ENCODE peak calls at places on chromosomes 11 and 22, in seven cellular contexts. N is CD8-positive, alpha-beta T cell; T is heart left ventricle; H is coronary artery; P is HCT116; A is Peyer's patch; W is epithelial cell of esophagus. Z is an unnamed sample.

GRCh38 chr22:46956498-46957215 is 194.2 kb downstream of the TBC1D22A start:
- DNase-seq in T (no peak), N (no peak), W (no peak), P (no peak), A (no peak), H (no peak), Z (no peak)

GRCh38 chr22:48143856-48144255 is 1381.4 kb downstream of the TBC1D22A start:
- DNase-seq in H (no peak), N (no peak), P (no peak), A (no peak), T (no peak), W (no peak), Z (no peak)

GRCh38 chr11:64330888-64331287 is 9.1 kb upstream of the CCDC88B start:
- DNase-seq in W (no peak), P (no peak), A (peak), H (no peak), N (no peak), T (no peak), Z (no peak)

GRCh38 chr11:1160231-1161101 is 2.7 kb downstream of the MUC5AC start:
- DNase-seq in W (no peak), H (peak), T (no peak), P (no peak), N (no peak), A (peak), Z (no peak)

GRCh38 chr11:107102692-107103463 is 84.6 kb upstream of the GUCY1A2 start:
- DNase-seq in P (no peak), W (no peak), N (no peak), A (no peak), T (no peak), H (no peak), Z (no peak)

GRCh38 chr11:113114452-113115027 is 153.3 kb downstream of the NCAM1 start:
- DNase-seq in N (no peak), T (peak), H (no peak), A (no peak), W (peak), P (no peak), Z (no peak)

GRCh38 chr11:122804161-122804560 is 34.1 kb upstream of the CRTAM start:
- DNase-seq in A (no peak), W (peak), H (no peak), N (no peak), T (no peak), P (no peak), Z (no peak)

GRCh38 chr11:134069426-134069921 is 602 bp downstream of the JAM3 start:
- DNase-seq in N (no peak), P (no peak), W (no peak), A (no peak), T (no peak), H (no peak), Z (no peak)

GRCh38 chr11:65169164-65169641 is 830 bp upstream of the SPDYC start:
- DNase-seq in P (no peak), H (no peak), A (no peak), N (no peak), T (no peak), W (no peak), Z (no peak)

GRCh38 chr11:121140369-121140768 is 39.3 kb downstream of the TECTA start:
- DNase-seq in H (no peak), A (no peak), W (no peak), N (no peak), P (no peak), T (no peak), Z (no peak)

GRCh38 chr11:33633251-33634003 is 67.2 kb downstream of the C11orf91 start:
- DNase-seq in T (no peak), H (no peak), A (no peak), N (no peak), P (peak), W (peak), Z (no peak)

GRCh38 chr22:49452362-49452946 is 375.2 kb downstream of the BRD1 start:
- DNase-seq in A (no peak), W (no peak), T (no peak), P (no peak), H (no peak), N (no peak), Z (no peak)

GRCh38 chr11:32602657-32603410 is 19.2 kb downstream of the EIF3M start:
- DNase-seq in H (no peak), T (no peak), W (no peak), P (no peak), A (no peak), N (no peak), Z (no peak)

GRCh38 chr11:67389477-67389876 is 2.3 kb upstream of the RAD9A start:
- DNase-seq in H (no peak), W (peak), N (no peak), A (peak), T (no peak), P (no peak), Z (no peak)

GRCh38 chr22:49307870-49308269 is 519.8 kb downstream of the BRD1 start:
- DNase-seq in W (no peak), P (no peak), H (peak), N (no peak), A (peak), T (no peak), Z (peak)

GRCh38 chr11:82406611-82407010 is 327.1 kb downstream of the FAM181B start:
- DNase-seq in N (no peak), H (no peak), T (no peak), W (no peak), A (no peak), P (no peak), Z (no peak)

GRCh38 chr11:86499723-86500129 is 125.0 kb downstream of the CCDC81 start:
- DNase-seq in N (no peak), P (no peak), H (no peak), A (peak), T (no peak), W (no peak), Z (no peak)

GRCh38 chr11:35131760-35132159 is 7.2 kb upstream of the CD44 start:
- DNase-seq in N (no peak), H (no peak), W (no peak), T (no peak), P (no peak), A (no peak), Z (no peak)

GRCh38 chr11:63839508-63840355 is 822 bp downstream of the MARK2 start:
- DNase-seq in A (peak), P (no peak), N (peak), H (no peak), T (peak), W (no peak), Z (no peak)

GRCh38 chr22:49754674-49755590 is 72.7 kb downstream of the BRD1 start:
- DNase-seq in A (no peak), N (no peak), H (peak), P (no peak), W (no peak), T (peak), Z (no peak)

GRCh38 chr11:118229274-118229847 is 4.5 kb upstream of the JAML start:
- DNase-seq in T (no peak), H (no peak), P (no peak), N (no peak), W (no peak), A (no peak), Z (no peak)

GRCh38 chr11:123682976-123683375 is 28.6 kb upstream of the SCN3B start:
- DNase-seq in W (no peak), N (no peak), H (no peak), P (no peak), T (no peak), A (no peak), Z (no peak)

GRCh38 chr11:109864161-109864661 is 229.0 kb upstream of the ZC3H12C start:
- DNase-seq in P (peak), H (no peak), A (no peak), N (no peak), W (no peak), T (no peak), Z (no peak)

GRCh38 chr11:127471662-127472061 is 471.1 kb upstream of the KIRREL3 start:
- DNase-seq in P (no peak), T (no peak), H (no peak), N (no peak), W (no peak), A (no peak), Z (no peak)

GRCh38 chr11:127474735-127475134 is 474.2 kb upstream of the KIRREL3 start:
- DNase-seq in A (no peak), T (no peak), W (no peak), H (no peak), N (no peak), P (no peak), Z (no peak)

GRCh38 chr11:127470485-127470884 is 469.9 kb upstream of the KIRREL3 start:
- DNase-seq in P (no peak), T (no peak), W (no peak), H (no peak), A (no peak), N (no peak), Z (no peak)
- TF ChIP-seq CTCF in P (no peak), T (peak), W (peak), H (no peak), A (no peak), N (no peak), Z (peak)

GRCh38 chr11:69797156-69797555 is 22.0 kb upstream of the FGF4 start:
- DNase-seq in T (no peak), W (no peak), N (no peak), P (no peak), H (no peak), A (no peak), Z (no peak)
- TF ChIP-seq CTCF in T (no peak), W (no peak), N (no peak), P (no peak), H (no peak), A (no peak), Z (no peak)

DNA sequence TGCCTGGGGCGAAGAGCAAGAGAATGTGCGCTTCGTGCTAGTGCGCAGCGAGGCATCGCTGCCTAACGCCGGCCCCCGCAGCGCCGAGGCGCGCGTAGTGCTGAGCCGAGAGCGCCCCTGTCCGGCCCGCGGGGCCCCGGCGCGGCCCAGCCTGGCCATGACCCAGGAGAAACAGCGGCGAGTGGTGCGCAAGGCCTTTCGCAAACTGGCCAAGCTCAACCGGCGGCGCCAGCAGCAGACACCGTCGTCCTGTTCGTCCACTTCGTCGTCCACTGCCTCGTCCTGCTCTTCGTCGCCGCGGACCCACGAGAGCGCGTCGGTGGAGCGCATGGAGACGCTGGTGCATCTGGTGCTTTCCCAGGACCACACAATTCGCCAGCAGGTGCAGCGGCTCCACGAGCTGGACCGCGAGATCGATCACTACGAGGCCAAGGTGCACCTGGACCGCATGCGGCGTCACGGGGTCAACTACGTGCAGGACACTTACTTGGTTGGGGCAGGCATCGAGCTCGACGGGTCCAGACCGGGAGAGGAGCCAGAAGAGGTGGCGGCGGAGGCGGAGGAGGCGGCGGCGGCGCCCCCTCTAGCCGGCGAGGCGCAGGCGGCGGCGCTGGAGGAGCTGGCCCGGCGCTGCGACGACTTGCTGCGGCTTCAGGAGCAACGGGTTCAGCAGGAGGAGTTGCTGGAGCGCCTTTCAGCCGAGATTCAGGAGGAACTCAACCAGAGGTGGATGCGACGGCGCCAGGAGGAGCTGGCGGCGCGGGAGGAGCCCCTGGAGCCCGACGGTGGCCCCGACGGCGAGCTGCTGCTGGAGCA is 1.0 kb downstream of the RASSF10 start:
- DNase-seq in W (peak), A (peak), P (no peak), N (no peak), T (peak), H (no peak), Z (peak)
- TF ChIP-seq CTCF in W (no peak), A (no peak), P (no peak), N (no peak), T (no peak), H (no peak), Z (peak)

GRCh38 chr11:114180301-114181055 is 115.7 kb upstream of the NNMT start:
- DNase-seq in H (no peak), T (no peak), A (peak), P (no peak), W (peak), N (no peak), Z (no peak)
- TF ChIP-seq CTCF in H (peak), T (peak), A (peak), P (peak), W (peak), N (peak), Z (peak)

DNA sequence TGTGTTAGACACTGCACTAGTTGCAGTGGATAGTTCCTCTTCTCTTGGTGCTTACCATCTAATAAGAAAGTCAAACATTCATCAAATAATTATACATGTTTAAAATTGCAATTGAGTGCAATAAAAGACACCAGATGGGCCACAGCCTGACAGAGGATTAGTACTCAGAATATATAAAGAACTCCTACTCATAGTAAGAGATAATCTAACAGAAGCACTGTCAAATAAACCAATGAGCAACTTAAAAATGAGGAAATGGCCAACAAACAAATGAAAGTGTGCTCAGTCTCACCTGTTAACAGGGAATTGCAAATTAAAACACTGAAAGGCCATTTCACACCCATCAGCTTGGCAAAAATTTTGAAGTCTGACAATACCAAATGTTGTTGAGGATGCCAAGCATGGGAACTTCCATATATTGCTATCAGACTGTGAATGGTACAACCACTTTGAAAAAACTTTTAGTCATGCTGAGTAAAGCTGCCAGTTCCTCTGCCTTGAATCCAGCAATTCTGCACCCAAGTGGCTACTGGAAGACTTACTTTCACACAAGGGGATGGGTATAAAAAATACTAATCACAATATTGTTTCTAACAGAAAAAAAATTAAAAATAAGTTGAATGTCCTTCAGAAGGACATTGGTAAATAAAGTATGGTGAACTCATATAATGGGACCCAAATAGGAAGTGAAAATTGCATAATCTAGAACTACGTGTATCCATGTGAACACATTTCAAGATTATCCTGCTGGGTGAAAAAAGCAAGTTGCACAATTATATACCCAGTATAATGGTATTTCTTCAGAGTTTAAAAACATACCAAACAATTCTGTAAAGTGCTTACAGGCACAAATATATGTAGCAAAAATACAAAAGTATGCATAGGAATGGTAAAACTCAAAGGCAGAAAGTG is 41.4 kb upstream of the CREB3L1 start:
- DNase-seq in T (no peak), N (no peak), P (no peak), A (no peak), H (no peak), W (peak), Z (no peak)
- TF ChIP-seq CTCF in T (no peak), N (no peak), P (no peak), A (no peak), H (no peak), W (no peak), Z (no peak)

GRCh38 chr11:36153581-36153980 is 135.6 kb downstream of the COMMD9 start:
- DNase-seq in N (no peak), A (no peak), H (no peak), W (no peak), P (no peak), T (no peak), Z (no peak)
- TF ChIP-seq CTCF in N (no peak), A (no peak), H (no peak), W (no peak), P (no peak), T (no peak), Z (peak)

DNA sequence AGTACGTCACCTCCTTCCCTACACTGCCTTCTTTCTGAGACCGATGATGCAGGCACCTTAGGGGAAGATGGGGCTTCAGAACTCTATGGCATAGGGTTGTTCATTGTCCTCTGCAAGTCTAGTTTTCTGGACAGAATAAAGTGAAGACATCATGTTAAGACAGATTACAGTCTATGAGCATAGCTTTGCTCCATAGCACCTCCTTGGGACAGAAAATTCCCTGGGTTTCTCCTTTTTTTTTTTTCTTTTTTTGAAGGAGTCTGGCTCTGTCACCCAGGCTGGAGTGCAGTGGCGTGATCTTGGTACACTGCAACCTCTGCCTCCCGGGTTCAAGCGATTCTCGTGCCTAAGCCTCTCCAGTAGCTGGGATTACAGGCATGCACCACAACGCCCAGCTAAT is 119.8 kb upstream of the CADM1 start:
- DNase-seq in P (no peak), W (no peak), T (no peak), H (no peak), N (no peak), A (no peak), Z (no peak)
- TF ChIP-seq CTCF in P (no peak), W (no peak), T (no peak), H (no peak), N (no peak), A (no peak), Z (no peak)

DNA sequence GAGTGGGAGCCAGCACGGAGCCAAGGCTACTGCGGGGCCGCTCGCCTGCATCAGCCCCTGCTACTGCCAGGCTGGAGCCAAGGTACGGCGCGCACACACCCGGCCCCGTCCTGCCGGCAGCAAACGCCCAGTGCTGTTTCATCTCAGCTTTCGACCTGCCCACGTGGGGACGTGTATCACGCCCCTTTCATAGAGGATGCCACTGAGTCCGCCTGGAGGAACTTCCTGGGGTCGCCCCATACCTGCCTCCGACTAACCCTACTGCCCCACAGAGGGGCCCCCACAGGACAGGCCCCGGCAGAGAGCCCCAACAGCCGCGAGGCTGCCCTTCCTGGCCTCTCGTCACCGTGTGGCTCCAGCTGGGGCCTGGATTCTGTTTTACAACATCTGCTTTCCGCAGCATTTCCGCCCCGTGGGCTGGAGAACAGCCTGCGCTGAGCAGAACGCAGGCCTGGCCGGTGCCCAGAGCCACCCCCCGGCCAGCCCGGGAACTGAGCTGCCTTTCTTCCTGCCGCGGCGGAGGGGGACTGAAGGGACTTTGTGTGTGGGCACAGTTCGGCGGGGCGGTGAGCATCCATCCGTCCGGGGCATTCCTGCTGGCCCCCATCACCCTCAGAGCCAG is 22.9 kb upstream of the ARHGAP8 start:
- DNase-seq in T (peak), W (no peak), A (no peak), H (no peak), P (no peak), N (no peak), Z (peak)
- TF ChIP-seq CTCF in T (no peak), W (no peak), A (no peak), H (no peak), P (no peak), N (no peak), Z (peak)

Z was measured in type B pancreatic cell.